ENCODE peak calls at places on chromosomes 11 and 22, in six cellular contexts. D, J, R, E, K and M are unnamed samples. For H3K4me1, the result is how much of the 10 kb centered on the place peaks cover.

GRCh38 chr11:3802016-3802790 is 4.8 kb upstream of the NUP98 start:
- DNase-seq in D (no peak), J (no peak), R (no peak), E (no peak), K (no peak), M (no peak)

GRCh38 chr11:393219-394033 is 583 bp upstream of the PKP3 start:
- DNase-seq in D (no peak), J (no peak), R (peak), E (no peak), K (no peak), M (no peak)

GRCh38 chr11:93054881-93055280 is 85.4 kb downstream of the MTNR1B start:
- DNase-seq in D (no peak), J (no peak), R (peak), E (no peak), K (no peak), M (no peak)

GRCh38 chr11:27166130-27166529 is 125.5 kb downstream of the BBOX1 start:
- DNase-seq in D (no peak), J (no peak), R (no peak), E (no peak), K (no peak), M (no peak)

GRCh38 chr22:45962431-45962712 is 14.6 kb downstream of the WNT7B start:
- DNase-seq in D (no peak), J (no peak), R (no peak), E (no peak), K (no peak), M (no peak)

GRCh38 chr22:31646186-31647019 is 15.6 kb downstream of the PISD start:
- DNase-seq in D (no peak), J (no peak), R (peak), E (no peak), K (no peak), M (no peak)

GRCh38 chr22:41976070-41976901 is 7.0 kb downstream of the SEPTIN3 start:
- DNase-seq in D (peak), J (no peak), R (peak), E (peak), K (peak), M (no peak)

GRCh38 chr11:77062924-77063323 is 3.8 kb upstream of the CAPN5 start:
- DNase-seq in D (peak), J (no peak), R (no peak), E (no peak), K (no peak), M (no peak)

GRCh38 chr11:42175203-42175602 is 715.8 kb upstream of the LRRC4C start:
- DNase-seq in D (no peak), J (no peak), R (no peak), E (no peak), K (no peak), M (no peak)

GRCh38 chr11:115418626-115419025 is 85.6 kb downstream of the CADM1 start:
- DNase-seq in D (no peak), J (no peak), R (no peak), E (no peak), K (no peak), M (no peak)

GRCh38 chr11:72772059-72772458 is 19.9 kb upstream of the ARAP1 start:
- DNase-seq in D (no peak), J (no peak), R (no peak), E (no peak), K (no peak), M (no peak)

GRCh38 chr11:134515081-134515960 is 103.3 kb upstream of the B3GAT1 start:
- DNase-seq in D (peak), J (no peak), R (no peak), E (no peak), K (no peak), M (no peak)

GRCh38 chr11:121711900-121712424 is 259.2 kb upstream of the SORL1-AS1 start:
- DNase-seq in D (no peak), J (no peak), R (no peak), E (no peak), K (no peak), M (no peak)

GRCh38 chr22:19884161-19884953 is 29.7 kb upstream of the GNB1L start:
- DNase-seq in D (no peak), J (no peak), R (no peak), E (no peak), K (peak), M (no peak)

GRCh38 chr22:19886605-19887250 is 32.1 kb upstream of the GNB1L start:
- DNase-seq in D (no peak), J (no peak), R (no peak), E (no peak), K (peak), M (no peak)

GRCh38 chr22:19885841-19886592 is 31.3 kb upstream of the GNB1L start:
- DNase-seq in D (no peak), J (no peak), R (no peak), E (no peak), K (peak), M (no peak)

GRCh38 chr22:19887251-19887985 is 32.7 kb upstream of the GNB1L start:
- DNase-seq in D (no peak), J (no peak), R (no peak), E (no peak), K (peak), M (no peak)

DNA sequence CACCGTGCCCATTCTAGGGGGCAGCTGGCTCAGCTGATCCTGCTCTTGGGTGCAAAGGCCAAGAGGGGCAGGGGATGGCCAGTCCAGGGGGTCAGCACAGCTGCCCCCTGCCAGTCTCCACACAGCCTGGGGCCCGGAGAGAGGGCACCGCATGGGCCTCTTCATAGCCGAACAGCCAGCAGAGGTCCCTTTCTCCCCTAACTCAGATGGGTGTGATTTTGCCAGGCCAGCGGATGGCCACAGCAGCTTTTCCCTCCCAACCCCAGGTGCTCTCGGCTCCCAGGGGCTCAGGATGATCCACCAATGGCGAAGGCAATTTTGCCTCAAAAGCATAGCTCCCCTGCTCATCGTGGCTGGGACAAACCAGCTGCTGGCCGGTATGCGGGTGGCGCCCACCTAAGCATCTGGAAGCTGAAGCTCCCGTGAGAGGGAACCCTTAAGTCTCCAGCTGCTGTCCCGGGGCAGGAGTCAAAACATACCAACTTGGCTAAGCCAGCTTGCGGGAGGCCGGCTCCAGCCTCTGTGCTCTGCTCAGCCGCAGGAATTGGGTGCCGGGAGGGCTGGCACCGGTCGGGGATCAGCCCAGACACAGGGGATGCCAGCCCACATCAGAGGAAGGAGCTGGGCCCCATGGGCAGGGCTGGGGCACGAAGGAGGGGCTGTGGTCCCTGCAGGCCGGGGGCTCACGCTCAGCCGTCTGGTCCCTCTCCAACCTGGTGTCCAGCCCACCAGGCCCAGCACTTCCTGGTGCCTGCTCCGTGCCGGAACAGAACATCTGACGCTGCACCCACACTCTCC is 30.5 kb upstream of the GNB1L start:
- DNase-seq in D (no peak), J (no peak), R (no peak), E (no peak), K (peak), M (no peak)
- TF ChIP-seq POLR2A in D (no peak), J (no peak), R (no peak), E (no peak), K (no peak), M (no peak)

GRCh38 chr11:1534682-1535081 is 37.4 kb downstream of the DUSP8 start:
- DNase-seq in D (no peak), J (no peak), R (no peak), E (no peak), K (no peak), M (no peak)
- H3K4me1 ChIP-seq in D (under half), J (under half), R (under half), E (under half), K (half or more), M (half or more)

GRCh38 chr11:118870396-118871343 is 13.0 kb upstream of the CXCR5 start:
- DNase-seq in D (peak), J (peak), R (peak), E (no peak), K (peak), M (no peak)
- H3K4me3 ChIP-seq in D (no peak), J (peak), R (no peak), E (no peak), K (peak), M (peak)

DNA sequence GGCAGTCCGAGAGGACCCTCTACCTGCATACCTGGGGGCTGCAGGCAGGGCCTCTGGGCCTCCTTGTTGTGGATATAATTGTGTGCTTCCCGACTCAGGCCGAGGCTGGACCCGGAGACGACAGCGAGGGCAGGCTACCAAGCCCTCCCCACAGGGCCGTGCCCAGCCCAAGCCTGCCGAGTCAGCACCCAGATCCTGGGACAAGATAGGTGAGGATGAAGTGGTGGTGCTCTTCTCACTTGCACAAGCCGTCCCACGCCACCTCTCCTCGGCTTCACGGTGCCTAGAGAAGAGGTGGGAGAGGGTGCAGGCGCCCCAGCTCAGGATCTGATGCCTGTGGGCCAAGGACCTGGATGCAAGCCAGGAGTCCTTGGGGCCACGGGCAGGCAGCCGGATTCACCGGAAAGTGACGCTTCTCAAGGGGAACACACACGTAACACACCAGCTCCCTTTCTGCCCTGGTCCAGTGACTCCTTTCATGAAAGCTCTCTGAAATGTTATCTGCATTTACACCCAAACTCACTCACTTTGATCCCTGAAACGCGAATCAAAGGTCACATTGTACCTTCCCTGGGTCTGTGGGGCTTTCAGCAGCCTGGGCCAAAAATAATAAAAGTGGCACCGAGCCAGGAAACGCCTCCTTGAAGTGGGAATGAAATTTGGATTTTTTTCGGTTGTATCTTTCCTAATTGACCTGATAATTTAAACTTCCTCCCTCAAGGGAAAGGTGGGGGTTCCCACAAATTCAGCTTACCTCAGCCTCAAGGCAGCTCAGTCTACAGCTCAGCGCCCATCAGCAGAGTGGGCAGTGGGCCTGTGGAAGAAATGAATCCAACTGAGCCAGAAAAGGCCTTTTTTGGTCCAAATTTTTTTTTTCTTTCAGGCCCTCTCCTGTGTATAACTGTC is 1.1 kb upstream of the GNB1L start:
- DNase-seq in D (peak), J (peak), R (peak), E (peak), K (peak), M (no peak)
- TF ChIP-seq POLR2A in D (no peak), J (peak), R (peak), E (no peak), K (peak), M (no peak)

GRCh38 chr22:37566329-37566837 is 6.1 kb downstream of the CDC42EP1 start:
- DNase-seq in D (no peak), J (no peak), R (no peak), E (no peak), K (no peak), M (no peak)
- H3K4me1 ChIP-seq in D (half or more), J (under half), R (half or more), E (half or more), K (half or more), M (half or more)

GRCh38 chr22:35230417-35230816 is 26.9 kb upstream of the HMGXB4 start:
- DNase-seq in D (no peak), J (no peak), R (no peak), E (no peak), K (no peak), M (no peak)
- H3K4me3 ChIP-seq in D (no peak), J (peak), R (no peak), E (no peak), K (no peak), M (no peak)